ENCODE peak calls at places on chromosomes 1 and 21, in six cellular contexts. One of them, this sample, is unnamed.

GRCh38 chr1:43311521-43311920 is 10.7 kb downstream of the TIE1 start:
- DNase-seq in K562: no peak
- DNase-seq in SK-N-SH: no peak
- DNase-seq in GM23248: no peak
- DNase-seq in fibroblast of lung: no peak
- DNase-seq in HepG2: no peak
- DNase-seq in this sample: no peak

GRCh38 chr1:32201011-32201855 is 838 bp downstream of the CCDC28B start:
- DNase-seq in K562: peak; percentile 81
- DNase-seq in SK-N-SH: peak; percentile 65
- DNase-seq in GM23248: peak; percentile 85
- DNase-seq in fibroblast of lung: peak; percentile 52
- DNase-seq in HepG2: no peak
- DNase-seq in this sample: peak; percentile 56

GRCh38 chr1:113993766-113994165 is 14.5 kb downstream of the OLFML3 start:
- DNase-seq in K562: no peak
- DNase-seq in SK-N-SH: no peak
- DNase-seq in GM23248: no peak
- DNase-seq in fibroblast of lung: no peak
- DNase-seq in HepG2: no peak
- DNase-seq in this sample: no peak

GRCh38 chr1:5477716-5478115 is 514.5 kb downstream of the NPHP4 start:
- DNase-seq in K562: no peak
- DNase-seq in SK-N-SH: no peak
- DNase-seq in GM23248: no peak
- DNase-seq in fibroblast of lung: no peak
- DNase-seq in HepG2: no peak
- DNase-seq in this sample: no peak

GRCh38 chr1:246161626-246162025 is 345.5 kb downstream of the SMYD3 start:
- DNase-seq in K562: no peak
- DNase-seq in SK-N-SH: no peak
- DNase-seq in GM23248: peak; percentile 86
- DNase-seq in fibroblast of lung: peak; percentile 77
- DNase-seq in HepG2: no peak
- DNase-seq in this sample: peak; percentile 37

GRCh38 chr1:154386643-154387352 is 18.3 kb upstream of the IL6R start:
- DNase-seq in K562: peak; percentile 67
- DNase-seq in SK-N-SH: no peak
- DNase-seq in GM23248: peak; percentile 61
- DNase-seq in fibroblast of lung: no peak
- DNase-seq in HepG2: peak; percentile 77
- DNase-seq in this sample: no peak

GRCh38 chr1:217134857-217135568 is 411.8 kb upstream of the ESRRG start:
- DNase-seq in K562: no peak
- DNase-seq in SK-N-SH: peak; percentile 77
- DNase-seq in GM23248: no peak
- DNase-seq in fibroblast of lung: peak; percentile 12
- DNase-seq in HepG2: no peak
- DNase-seq in this sample: no peak

GRCh38 chr1:178134061-178134460 is 40.2 kb downstream of the RASAL2 start:
- DNase-seq in K562: no peak
- DNase-seq in SK-N-SH: no peak
- DNase-seq in GM23248: peak; percentile 93
- DNase-seq in fibroblast of lung: peak; percentile 89
- DNase-seq in HepG2: no peak
- DNase-seq in this sample: peak; percentile 55

GRCh38 chr21:26032263-26032662 is 138.3 kb downstream of the APP start:
- DNase-seq in K562: no peak
- DNase-seq in SK-N-SH: no peak
- DNase-seq in GM23248: no peak
- DNase-seq in fibroblast of lung: peak; percentile 6
- DNase-seq in HepG2: no peak
- DNase-seq in this sample: no peak

GRCh38 chr21:38912355-38912619 is 106.6 kb downstream of the ETS2 start:
- DNase-seq in K562: no peak
- DNase-seq in SK-N-SH: no peak
- DNase-seq in GM23248: no peak
- DNase-seq in fibroblast of lung: peak; percentile 70
- DNase-seq in HepG2: no peak
- DNase-seq in this sample: no peak

GRCh38 chr1:25442178-25442577 is 11.5 kb downstream of the MACO1 start:
- DNase-seq in K562: no peak
- DNase-seq in SK-N-SH: peak; percentile 21
- DNase-seq in GM23248: peak; percentile 60
- DNase-seq in fibroblast of lung: peak; percentile 79
- DNase-seq in HepG2: no peak
- DNase-seq in this sample: peak; percentile 81

GRCh38 chr1:154726443-154726842 is 118.5 kb upstream of the ADAR start:
- DNase-seq in K562: no peak
- DNase-seq in SK-N-SH: no peak
- DNase-seq in GM23248: no peak
- DNase-seq in fibroblast of lung: peak; percentile 60
- DNase-seq in HepG2: no peak
- DNase-seq in this sample: peak; percentile 14

GRCh38 chr1:66270122-66270812 is 263.7 kb upstream of the SGIP1 start:
- DNase-seq in K562: no peak
- DNase-seq in SK-N-SH: no peak
- DNase-seq in GM23248: peak; percentile 68
- DNase-seq in fibroblast of lung: peak; percentile 66
- DNase-seq in HepG2: no peak
- DNase-seq in this sample: no peak

GRCh38 chr1:8721681-8722324 is 95.6 kb downstream of the RERE start:
- DNase-seq in K562: no peak
- DNase-seq in SK-N-SH: no peak
- DNase-seq in GM23248: no peak
- DNase-seq in fibroblast of lung: no peak
- DNase-seq in HepG2: no peak
- DNase-seq in this sample: no peak

GRCh38 chr21:31558839-31559367 is 100.6 kb upstream of the SOD1 start:
- DNase-seq in K562: no peak
- DNase-seq in SK-N-SH: peak; percentile 97
- DNase-seq in GM23248: peak; percentile 98
- DNase-seq in fibroblast of lung: peak; percentile 94
- DNase-seq in HepG2: no peak
- DNase-seq in this sample: peak; percentile 79

GRCh38 chr1:5001466-5001865 is 347.1 kb downstream of the AJAP1 start:
- DNase-seq in K562: peak; percentile 20
- DNase-seq in SK-N-SH: no peak
- DNase-seq in GM23248: no peak
- DNase-seq in fibroblast of lung: no peak
- DNase-seq in HepG2: no peak
- DNase-seq in this sample: no peak

GRCh38 chr21:42010507-42011493 is 640 bp upstream of the ZBTB21 start:
- DNase-seq in K562: peak; percentile 69
- DNase-seq in SK-N-SH: peak; percentile 73
- DNase-seq in GM23248: peak; percentile 47
- DNase-seq in fibroblast of lung: peak; percentile 12
- DNase-seq in HepG2: peak; percentile 20
- DNase-seq in this sample: peak; percentile 21

GRCh38 chr1:17523487-17524029 is 15.9 kb upstream of the ARHGEF10L start:
- DNase-seq in K562: no peak
- DNase-seq in SK-N-SH: no peak
- DNase-seq in GM23248: peak; percentile 29
- DNase-seq in fibroblast of lung: no peak
- DNase-seq in HepG2: no peak
- DNase-seq in this sample: no peak

DNA sequence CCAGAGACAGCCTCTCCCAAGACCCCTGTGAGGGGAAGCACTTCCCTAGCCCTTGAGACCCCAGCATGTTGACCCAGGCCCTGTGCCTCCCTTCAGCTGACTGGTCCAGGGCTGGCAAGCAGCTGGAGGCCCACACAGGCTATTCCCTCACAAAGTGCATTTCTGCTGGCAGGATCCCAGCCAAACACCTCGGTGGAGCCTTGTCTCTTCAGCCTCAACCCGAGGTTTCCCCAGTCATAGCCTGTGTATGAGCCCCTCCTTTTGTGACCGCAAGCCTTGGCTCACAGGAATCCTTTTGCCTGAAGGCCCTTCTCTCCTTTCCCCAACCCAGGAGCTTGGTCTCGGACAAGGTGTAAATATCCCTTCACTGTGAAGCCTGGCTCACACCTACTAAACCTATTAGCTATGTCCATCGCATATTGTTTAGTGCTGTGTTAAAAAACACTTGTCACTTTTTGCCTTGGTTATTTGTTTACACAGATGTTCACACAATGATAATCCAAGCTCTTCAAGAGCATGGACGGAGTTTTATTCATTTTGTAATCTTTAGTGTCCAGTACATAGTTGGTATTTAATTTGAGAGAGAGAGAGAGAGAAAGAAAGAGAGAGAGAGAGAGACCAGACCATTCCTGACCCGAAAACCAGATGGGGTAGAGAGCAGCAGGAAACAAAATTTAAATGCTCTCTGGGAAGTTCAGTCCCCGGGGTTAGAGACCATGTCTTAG is 8.5 kb upstream of the CD247 start:
- DNase-seq in K562: no peak
- DNase-seq in SK-N-SH: no peak
- DNase-seq in GM23248: no peak
- DNase-seq in fibroblast of lung: peak; percentile 7
- DNase-seq in HepG2: no peak
- DNase-seq in this sample: no peak
- H3K9ac ChIP-seq in K562: peak overlapping the region; percentile 62
- H3K9ac ChIP-seq in SK-N-SH: no peak overlapping the region
- H3K9ac ChIP-seq in GM23248: no peak overlapping the region
- H3K9ac ChIP-seq in fibroblast of lung: no peak overlapping the region
- H3K9ac ChIP-seq in HepG2: no peak overlapping the region
- H3K9ac ChIP-seq in this sample: no peak overlapping the region

DNA sequence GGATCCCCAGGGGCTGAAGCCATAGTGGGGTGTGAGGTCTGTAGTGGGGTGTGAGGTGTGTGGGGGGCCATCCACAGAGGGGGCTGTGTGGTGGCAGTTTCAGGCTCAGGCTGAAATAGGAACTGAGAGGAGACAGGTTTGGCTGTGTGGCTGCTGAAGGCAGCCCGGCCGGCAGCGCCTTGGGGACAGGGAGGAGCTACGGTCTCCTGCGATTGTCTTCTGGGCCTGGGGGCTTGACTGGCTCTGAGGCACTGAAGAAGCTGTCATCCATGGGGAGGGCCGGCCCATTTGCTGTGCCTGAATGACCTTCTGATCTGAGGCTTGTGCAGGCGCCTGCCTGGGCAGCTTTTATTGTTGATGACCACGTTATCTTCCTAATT is 10.0 kb upstream of the TTC34 start:
- DNase-seq in K562: no peak
- DNase-seq in SK-N-SH: no peak
- DNase-seq in GM23248: no peak
- DNase-seq in fibroblast of lung: no peak
- DNase-seq in HepG2: no peak
- DNase-seq in this sample: no peak
- H3K9ac ChIP-seq in K562: no peak overlapping the region
- H3K9ac ChIP-seq in SK-N-SH: no peak overlapping the region
- H3K9ac ChIP-seq in GM23248: no peak overlapping the region
- H3K9ac ChIP-seq in fibroblast of lung: no peak overlapping the region
- H3K9ac ChIP-seq in HepG2: peak overlapping the region; percentile 12
- H3K9ac ChIP-seq in this sample: no peak overlapping the region

GRCh38 chr1:235059221-235059620 is 69.4 kb downstream of the TOMM20 start:
- DNase-seq in K562: no peak
- DNase-seq in SK-N-SH: no peak
- DNase-seq in GM23248: no peak
- DNase-seq in fibroblast of lung: no peak
- DNase-seq in HepG2: no peak
- DNase-seq in this sample: no peak

GRCh38 chr1:235058695-235059094 is 69.9 kb downstream of the TOMM20 start:
- DNase-seq in K562: no peak
- DNase-seq in SK-N-SH: no peak
- DNase-seq in GM23248: no peak
- DNase-seq in fibroblast of lung: no peak
- DNase-seq in HepG2: no peak
- DNase-seq in this sample: no peak

GRCh38 chr1:235056937-235057336 is 71.7 kb downstream of the TOMM20 start:
- DNase-seq in K562: peak; percentile 57
- DNase-seq in SK-N-SH: no peak
- DNase-seq in GM23248: peak; percentile 42
- DNase-seq in fibroblast of lung: no peak
- DNase-seq in HepG2: no peak
- DNase-seq in this sample: no peak

GRCh38 chr1:235054961-235055360 is 73.7 kb downstream of the TOMM20 start:
- DNase-seq in K562: no peak
- DNase-seq in SK-N-SH: no peak
- DNase-seq in GM23248: no peak
- DNase-seq in fibroblast of lung: no peak
- DNase-seq in HepG2: no peak
- DNase-seq in this sample: no peak

GRCh38 chr1:235057385-235058306 is 71.0 kb downstream of the TOMM20 start:
- DNase-seq in K562: no peak
- DNase-seq in SK-N-SH: no peak
- DNase-seq in GM23248: no peak
- DNase-seq in fibroblast of lung: no peak
- DNase-seq in HepG2: no peak
- DNase-seq in this sample: no peak
- H3K9ac ChIP-seq in K562: peak overlapping the region; percentile 30
- H3K9ac ChIP-seq in SK-N-SH: no peak overlapping the region
- H3K9ac ChIP-seq in GM23248: no peak overlapping the region
- H3K9ac ChIP-seq in fibroblast of lung: no peak overlapping the region
- H3K9ac ChIP-seq in HepG2: no peak overlapping the region
- H3K9ac ChIP-seq in this sample: no peak overlapping the region

GRCh38 chr1:40532062-40532389 is 589 bp downstream of the ZNF684 start:
- DNase-seq in K562: no peak
- DNase-seq in SK-N-SH: no peak
- DNase-seq in GM23248: no peak
- DNase-seq in fibroblast of lung: no peak
- DNase-seq in HepG2: no peak
- DNase-seq in this sample: no peak

GRCh38 chr1:40531381-40532061 is at the start of gene ZNF684:
- DNase-seq in K562: peak; percentile 96
- DNase-seq in SK-N-SH: peak; percentile 86
- DNase-seq in GM23248: peak; percentile 96
- DNase-seq in fibroblast of lung: peak; percentile 97
- DNase-seq in HepG2: peak; percentile 96
- DNase-seq in this sample: peak; percentile 92

GRCh38 chr1:40530735-40531380 is 579 bp upstream of the ZNF684 start:
- DNase-seq in K562: no peak
- DNase-seq in SK-N-SH: peak; percentile 40
- DNase-seq in GM23248: peak; percentile 49
- DNase-seq in fibroblast of lung: peak; percentile 27
- DNase-seq in HepG2: no peak
- DNase-seq in this sample: no peak

GRCh38 chr1:40534589-40534988 is 3.2 kb downstream of the ZNF684 start:
- DNase-seq in K562: no peak
- DNase-seq in SK-N-SH: no peak
- DNase-seq in GM23248: no peak
- DNase-seq in fibroblast of lung: no peak
- DNase-seq in HepG2: no peak
- DNase-seq in this sample: no peak

DNA sequence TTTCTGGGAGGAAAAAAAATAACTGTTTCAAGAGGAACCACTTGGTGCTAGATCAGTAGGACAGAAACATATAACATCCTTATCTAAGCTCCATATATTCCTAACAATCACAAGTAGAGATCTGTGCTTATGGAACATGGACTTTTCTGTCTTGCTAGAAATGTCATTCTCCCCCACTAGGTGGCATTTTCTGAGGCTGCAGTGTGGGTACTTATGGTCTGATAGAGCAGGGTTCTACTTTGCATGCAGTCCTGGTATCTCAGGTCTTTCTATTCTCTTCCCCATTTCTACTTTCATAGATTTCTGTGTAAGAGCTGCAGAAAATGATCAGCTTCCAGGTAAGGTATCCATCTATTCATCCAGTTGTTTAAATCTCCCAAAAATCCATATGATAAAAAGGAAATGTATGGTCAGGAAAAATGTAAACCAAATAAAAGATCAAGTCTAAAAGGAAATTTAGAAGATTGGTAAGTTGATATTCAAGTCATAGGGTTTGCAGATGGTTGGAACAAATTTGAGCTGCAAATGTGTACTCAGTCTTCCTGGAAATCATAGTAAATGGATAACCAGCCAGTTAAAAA is 1.5 kb downstream of the ZNF684 start:
- DNase-seq in K562: peak; percentile 53
- DNase-seq in SK-N-SH: peak; percentile 60
- DNase-seq in GM23248: peak; percentile 66
- DNase-seq in fibroblast of lung: peak; percentile 49
- DNase-seq in HepG2: peak; percentile 73
- DNase-seq in this sample: peak; percentile 75
- H3K9ac ChIP-seq in K562: no peak overlapping the region
- H3K9ac ChIP-seq in SK-N-SH: no peak overlapping the region
- H3K9ac ChIP-seq in GM23248: no peak overlapping the region
- H3K9ac ChIP-seq in fibroblast of lung: no peak overlapping the region
- H3K9ac ChIP-seq in HepG2: peak overlapping the region; percentile 83
- H3K9ac ChIP-seq in this sample: no peak overlapping the region

This sample was measured in endothelial cell of umbilical vein.